ENCODE peak calls at places on chromosome 14, in nine cellular contexts. T is left ventricle myocardium inferior, J is OCI-LY7, Y is mammary epithelial cell, Q is RWPE1, E is cardiac muscle cell, Z is coronary artery, M is dorsolateral prefrontal cortex, P is sigmoid colon. S is an unnamed sample.
A peak's percentile ranks its signal among the peaks of the same experiment; 100 is the strongest.

GRCh38 chr14:72980863-72981262 is 46.0 kb downstream of the ZFYVE1 start:
- DNase-seq in Z (no peak), J (no peak), T (no peak), Q (no peak), E (no peak), M (no peak), P (peak; percentile 32), Y (no peak), S (no peak)

GRCh38 chr14:76699209-76699608 is 62.1 kb upstream of the VASH1 start:
- DNase-seq in M (no peak), E (no peak), Q (no peak), Z (no peak), P (no peak), T (no peak), Y (no peak), J (no peak), S (no peak)

GRCh38 chr14:68361231-68361630 is 431.6 kb downstream of the ZFP36L1 start:
- DNase-seq in J (no peak), M (no peak), E (no peak), T (no peak), Y (peak; percentile 12), Z (no peak), Q (no peak), P (no peak), S (no peak)

GRCh38 chr14:101499080-101499479 is 62.2 kb upstream of the DIO3 start:
- DNase-seq in E (no peak), T (no peak), M (peak; percentile 27), Q (no peak), Z (peak; percentile 52), Y (no peak), P (peak; percentile 48), J (no peak), S (no peak)

GRCh38 chr14:80549141-80549540 is 337.8 kb upstream of the DIO2 start:
- DNase-seq in E (no peak), P (no peak), Q (no peak), Z (no peak), M (no peak), Y (peak; percentile 35), J (no peak), T (no peak), S (no peak)

GRCh38 chr14:92679246-92679645 is 69.2 kb downstream of the LGMN start:
- DNase-seq in E (no peak), Q (no peak), P (peak; percentile 49), T (no peak), Z (peak; percentile 53), M (no peak), Y (no peak), J (no peak), S (no peak)

GRCh38 chr14:104967414-104968152 is 10.6 kb downstream of the AHNAK2 start:
- DNase-seq in Z (no peak), Y (peak; percentile 71), M (no peak), T (peak; percentile 56), E (peak; percentile 49), Q (peak; percentile 47), P (peak; percentile 86), J (no peak), S (no peak)

GRCh38 chr14:91032250-91032649 is 28.2 kb downstream of the RPS6KA5 start:
- DNase-seq in Y (no peak), M (no peak), P (no peak), T (no peak), E (no peak), J (no peak), Z (no peak), Q (no peak), S (no peak)

GRCh38 chr14:75657331-75657730 is 3.3 kb downstream of the ERG28 start:
- DNase-seq in Q (no peak), Z (no peak), P (no peak), M (no peak), Y (no peak), T (no peak), E (no peak), J (no peak), S (no peak)

GRCh38 chr14:20387577-20387976 is 25.7 kb downstream of the TEP1 start:
- DNase-seq in Q (no peak), P (no peak), M (no peak), Z (no peak), T (no peak), J (no peak), E (no peak), Y (no peak), S (no peak)

GRCh38 chr14:36519431-36520321 is at the start of gene NKX2-1:
- DNase-seq in P (no peak), T (no peak), J (no peak), E (no peak), Z (no peak), Q (no peak), M (no peak), Y (no peak), S (no peak)

GRCh38 chr14:74510955-74511354 is 17.4 kb downstream of the ISCA2 start:
- DNase-seq in Y (peak; percentile 85), M (no peak), J (no peak), T (no peak), E (no peak), Z (no peak), Q (peak; percentile 37), P (peak; percentile 54), S (no peak)

GRCh38 chr14:69610020-69610858 is 1.2 kb upstream of the SUSD6 start:
- DNase-seq in Z (no peak), P (no peak), E (no peak), J (peak; percentile 49), Q (no peak), T (no peak), M (no peak), Y (no peak), S (no peak)

GRCh38 chr14:37594916-37595808 is at the start of the genes FOXA1 and TTC6:
- DNase-seq in M (no peak), Y (peak; percentile 51), T (no peak), J (no peak), E (peak; percentile 48), P (no peak), Q (peak; percentile 46), Z (no peak), S (no peak)

DNA sequence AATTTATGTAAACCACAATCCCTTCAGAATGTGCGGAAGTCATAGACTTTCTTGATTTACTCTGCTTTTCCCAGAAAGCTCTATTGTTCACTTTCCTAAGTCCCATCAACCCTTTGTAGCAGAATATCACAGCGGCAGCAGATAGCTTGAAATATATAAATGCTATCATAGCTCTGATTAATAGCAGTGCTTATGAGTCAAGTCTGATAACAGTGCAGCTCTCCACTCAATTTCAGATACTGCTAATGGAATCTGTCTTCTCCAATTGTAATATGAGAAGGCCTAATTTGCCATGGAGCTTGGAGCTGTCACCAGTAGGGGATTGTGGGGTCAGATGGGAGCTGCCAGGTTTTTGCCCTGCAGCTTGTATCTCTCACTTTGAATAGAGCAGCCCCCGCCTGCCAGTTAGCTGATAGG is 10.9 kb downstream of the TMEM260 start:
- DNase-seq in P (no peak), Z (no peak), T (peak; percentile 15), Q (no peak), J (no peak), E (peak; percentile 88), M (no peak), Y (no peak), S (no peak)
- TF ChIP-seq CTCF in P (no peak), Z (no peak), T (peak; percentile 26), Q (no peak), J (no peak), E (no peak), M (no peak), Y (no peak), S (no peak)

DNA sequence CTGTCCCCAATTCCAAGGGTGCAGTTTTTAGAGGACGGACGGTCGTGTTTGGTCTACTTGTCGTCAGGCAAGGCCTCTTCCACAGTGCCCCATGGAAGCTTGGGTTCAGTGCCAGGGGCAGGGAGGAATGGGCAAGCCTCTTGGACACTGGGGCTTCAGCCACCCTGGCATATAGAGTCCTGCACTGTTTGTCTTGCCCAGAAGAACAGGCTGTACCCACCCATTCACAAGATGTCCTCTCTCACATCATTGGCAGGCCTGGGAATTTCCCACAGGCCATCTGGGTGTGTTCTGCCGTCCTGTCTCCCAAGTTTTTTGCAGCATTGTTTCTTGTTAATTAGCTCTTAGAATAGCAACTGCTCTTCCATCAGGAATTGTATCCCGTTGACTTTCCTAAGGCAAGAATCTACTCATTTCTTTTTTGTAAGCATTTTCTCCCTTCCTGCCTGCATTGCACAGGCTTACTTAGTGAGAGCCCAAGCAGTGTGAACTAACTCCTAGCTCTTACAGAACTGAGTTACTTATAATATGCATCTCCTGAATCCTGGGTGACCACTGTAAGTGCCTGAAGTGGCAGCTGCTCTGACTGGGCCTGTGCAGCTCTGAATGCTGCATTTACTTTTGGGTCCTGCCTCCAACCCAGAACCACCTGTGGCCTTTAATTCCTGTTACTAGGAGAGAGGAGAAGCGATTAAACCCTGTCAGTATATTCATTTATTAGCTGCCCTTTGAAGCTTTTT is 149.4 kb upstream of the HIF1A start:
- DNase-seq in P (no peak), T (no peak), Y (no peak), J (no peak), Q (no peak), Z (no peak), M (peak; percentile 67), E (no peak), S (no peak)
- H3K27ac ChIP-seq in P (no peak overlapping the region), T (peak overlapping the region; percentile 82), Y (no peak overlapping the region), J (no peak overlapping the region), Q (no peak overlapping the region), Z (peak overlapping the region; percentile 17), M (no peak overlapping the region), E (peak overlapping the region; percentile 4), S (no peak overlapping the region)

GRCh38 chr14:106564058-106564643 is 1037.8 kb downstream of the TMEM121 start:
- DNase-seq in P (no peak), T (no peak), Z (no peak), Q (peak; percentile 16), M (no peak), E (no peak), J (peak; percentile 58), Y (no peak), S (peak; percentile 59)
- TF ChIP-seq CTCF in P (no peak), T (no peak), Z (no peak), Q (peak; percentile 47), M (no peak), E (no peak), J (peak; percentile 76), Y (peak; percentile 57), S (peak; percentile 73)

DNA sequence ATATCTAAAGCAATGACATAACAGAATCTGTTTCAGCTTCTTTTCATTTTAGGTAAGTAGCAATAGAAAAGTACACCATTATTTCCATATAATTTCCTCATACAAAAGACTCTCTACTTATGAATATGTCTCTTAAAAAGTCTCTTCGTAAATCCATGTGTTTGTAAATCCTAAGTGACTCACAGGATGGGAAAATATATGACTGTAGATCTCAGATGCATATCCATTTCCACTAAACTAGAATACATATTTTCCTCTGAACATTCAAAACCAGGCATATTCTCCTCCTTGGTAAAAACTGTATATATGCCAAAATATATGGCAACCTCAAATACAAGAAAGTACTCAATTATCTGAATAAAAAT is 93.6 kb downstream of the TXNDC16 start:
- DNase-seq in J (no peak), E (no peak), T (no peak), Y (peak; percentile 28), M (no peak), Q (peak; percentile 2), Z (no peak), P (no peak), S (no peak)
- H3K27ac ChIP-seq in J (no peak overlapping the region), E (no peak overlapping the region), T (no peak overlapping the region), Y (peak overlapping the region; percentile 64), M (no peak overlapping the region), Q (peak overlapping the region; percentile 91), Z (no peak overlapping the region), P (no peak overlapping the region), S (no peak overlapping the region)

GRCh38 chr14:51157012-51157411 is 62.1 kb upstream of the TRIM9 start:
- DNase-seq in M (no peak), Q (peak; percentile 18), J (peak; percentile 15), T (no peak), E (peak; percentile 27), Z (no peak), Y (peak; percentile 27), P (no peak), S (no peak)
- TF ChIP-seq CTCF in M (peak; percentile 10), Q (peak; percentile 24), J (peak; percentile 66), T (peak; percentile 37), E (peak; percentile 64), Z (no peak), Y (peak; percentile 55), P (no peak), S (no peak)

GRCh38 chr14:89215166-89215940 is 201.7 kb downstream of the FOXN3 start:
- DNase-seq in E (no peak), M (no peak), Q (no peak), J (no peak), Y (no peak), P (no peak), T (no peak), Z (no peak), S (no peak)
- H3K27ac ChIP-seq in E (no peak overlapping the region), M (no peak overlapping the region), Q (no peak overlapping the region), J (no peak overlapping the region), Y (no peak overlapping the region), P (no peak overlapping the region), T (peak overlapping the region; percentile 59), Z (no peak overlapping the region), S (no peak overlapping the region)